ENCODE peak calls at places on chromosomes 2 and 18, in six cellular contexts. One of them, this sample, is unnamed.

GRCh38 chr2:102632380-102633175 is 13.2 kb downstream of the SLC9A2 start:
- DNase-seq in heart left ventricle: no peak
- DNase-seq in HCT116: no peak
- DNase-seq in ovary: no peak
- DNase-seq in IMR-90: no peak
- DNase-seq in tibial nerve: no peak
- DNase-seq in this sample: no peak

GRCh38 chr2:98454500-98455235 is 10.0 kb downstream of the INPP4A start:
- DNase-seq in heart left ventricle: no peak
- DNase-seq in HCT116: no peak
- DNase-seq in ovary: no peak
- DNase-seq in IMR-90: peak
- DNase-seq in tibial nerve: no peak
- DNase-seq in this sample: no peak

GRCh38 chr18:23872701-23873550 is 141.6 kb upstream of the TTC39C start:
- DNase-seq in heart left ventricle: no peak
- DNase-seq in HCT116: peak
- DNase-seq in ovary: no peak
- DNase-seq in IMR-90: no peak
- DNase-seq in tibial nerve: no peak
- DNase-seq in this sample: no peak

GRCh38 chr2:201404699-201405275 is 46.5 kb downstream of the TRAK2 start:
- DNase-seq in heart left ventricle: no peak
- DNase-seq in HCT116: no peak
- DNase-seq in ovary: no peak
- DNase-seq in IMR-90: no peak
- DNase-seq in tibial nerve: no peak
- DNase-seq in this sample: no peak

GRCh38 chr2:150531626-150532419 is 44.4 kb upstream of the RND3 start:
- DNase-seq in heart left ventricle: no peak
- DNase-seq in HCT116: no peak
- DNase-seq in ovary: no peak
- DNase-seq in IMR-90: peak
- DNase-seq in tibial nerve: no peak
- DNase-seq in this sample: no peak

GRCh38 chr2:97706708-97707345 is 6.5 kb upstream of the ZAP70 start:
- DNase-seq in heart left ventricle: no peak
- DNase-seq in HCT116: no peak
- DNase-seq in ovary: no peak
- DNase-seq in IMR-90: no peak
- DNase-seq in tibial nerve: no peak
- DNase-seq in this sample: no peak

GRCh38 chr2:70647873-70648481 is 94.4 kb upstream of the TGFA start:
- DNase-seq in heart left ventricle: peak
- DNase-seq in HCT116: peak
- DNase-seq in ovary: peak
- DNase-seq in IMR-90: peak
- DNase-seq in tibial nerve: peak
- DNase-seq in this sample: peak

GRCh38 chr2:98580656-98581284 is 27.5 kb downstream of the COA5 start:
- DNase-seq in heart left ventricle: no peak
- DNase-seq in HCT116: no peak
- DNase-seq in ovary: no peak
- DNase-seq in IMR-90: no peak
- DNase-seq in tibial nerve: no peak
- DNase-seq in this sample: no peak

GRCh38 chr2:172811027-172811426 is 75.4 kb downstream of the RAPGEF4 start:
- DNase-seq in heart left ventricle: no peak
- DNase-seq in HCT116: no peak
- DNase-seq in ovary: no peak
- DNase-seq in IMR-90: peak
- DNase-seq in tibial nerve: no peak
- DNase-seq in this sample: no peak

GRCh38 chr2:185608799-185609198 is 129.8 kb upstream of the FSIP2 start:
- DNase-seq in heart left ventricle: no peak
- DNase-seq in HCT116: peak
- DNase-seq in ovary: no peak
- DNase-seq in IMR-90: no peak
- DNase-seq in tibial nerve: no peak
- DNase-seq in this sample: no peak

GRCh38 chr2:62178741-62179271 is 17.1 kb upstream of the B3GNT2 start:
- DNase-seq in heart left ventricle: no peak
- DNase-seq in HCT116: no peak
- DNase-seq in ovary: no peak
- DNase-seq in IMR-90: peak
- DNase-seq in tibial nerve: peak
- DNase-seq in this sample: peak

GRCh38 chr2:108194409-108195132 is 45.2 kb upstream of the SULT1C3 start:
- DNase-seq in heart left ventricle: no peak
- DNase-seq in HCT116: no peak
- DNase-seq in ovary: no peak
- DNase-seq in IMR-90: no peak
- DNase-seq in tibial nerve: no peak
- DNase-seq in this sample: no peak

GRCh38 chr2:8451273-8451672 is 230.6 kb upstream of the ID2 start:
- DNase-seq in heart left ventricle: no peak
- DNase-seq in HCT116: no peak
- DNase-seq in ovary: no peak
- DNase-seq in IMR-90: no peak
- DNase-seq in tibial nerve: no peak
- DNase-seq in this sample: no peak

GRCh38 chr2:236107971-236108625 is 60.1 kb downstream of the GBX2 start:
- DNase-seq in heart left ventricle: no peak
- DNase-seq in HCT116: no peak
- DNase-seq in ovary: no peak
- DNase-seq in IMR-90: no peak
- DNase-seq in tibial nerve: no peak
- DNase-seq in this sample: no peak

GRCh38 chr2:127621981-127622431 is 23.9 kb upstream of the GPR17 start:
- DNase-seq in heart left ventricle: no peak
- DNase-seq in HCT116: no peak
- DNase-seq in ovary: no peak
- DNase-seq in IMR-90: no peak
- DNase-seq in tibial nerve: no peak
- DNase-seq in this sample: peak

GRCh38 chr2:132582360-132582759 is 87.6 kb downstream of the LYPD1 start:
- DNase-seq in heart left ventricle: no peak
- DNase-seq in HCT116: no peak
- DNase-seq in ovary: no peak
- DNase-seq in IMR-90: peak
- DNase-seq in tibial nerve: no peak
- DNase-seq in this sample: no peak

GRCh38 chr2:47082976-47083375 is 72.1 kb downstream of the STPG4 start:
- DNase-seq in heart left ventricle: no peak
- DNase-seq in HCT116: no peak
- DNase-seq in ovary: no peak
- DNase-seq in IMR-90: no peak
- DNase-seq in tibial nerve: no peak
- DNase-seq in this sample: no peak
- H3K27ac ChIP-seq in heart left ventricle: peak
- H3K27ac ChIP-seq in HCT116: no peak
- H3K27ac ChIP-seq in ovary: no peak
- H3K27ac ChIP-seq in IMR-90: no peak
- H3K27ac ChIP-seq in tibial nerve: no peak
- H3K27ac ChIP-seq in this sample: no peak

GRCh38 chr2:237485304-237485703 is 1.7 kb upstream of the MLPH start:
- DNase-seq in heart left ventricle: no peak
- DNase-seq in HCT116: no peak
- DNase-seq in ovary: no peak
- DNase-seq in IMR-90: no peak
- DNase-seq in tibial nerve: no peak
- DNase-seq in this sample: no peak

GRCh38 chr2:237486819-237487448 is at the start of gene MLPH:
- DNase-seq in heart left ventricle: no peak
- DNase-seq in HCT116: no peak
- DNase-seq in ovary: peak
- DNase-seq in IMR-90: peak
- DNase-seq in tibial nerve: no peak
- DNase-seq in this sample: peak

GRCh38 chr2:237487496-237487895 is 445 bp downstream of the MLPH start:
- DNase-seq in heart left ventricle: no peak
- DNase-seq in HCT116: no peak
- DNase-seq in ovary: no peak
- DNase-seq in IMR-90: no peak
- DNase-seq in tibial nerve: no peak
- DNase-seq in this sample: no peak

GRCh38 chr2:237486334-237486818 is 675 bp upstream of the MLPH start:
- DNase-seq in heart left ventricle: no peak
- DNase-seq in HCT116: no peak
- DNase-seq in ovary: no peak
- DNase-seq in IMR-90: no peak
- DNase-seq in tibial nerve: no peak
- DNase-seq in this sample: no peak

DNA sequence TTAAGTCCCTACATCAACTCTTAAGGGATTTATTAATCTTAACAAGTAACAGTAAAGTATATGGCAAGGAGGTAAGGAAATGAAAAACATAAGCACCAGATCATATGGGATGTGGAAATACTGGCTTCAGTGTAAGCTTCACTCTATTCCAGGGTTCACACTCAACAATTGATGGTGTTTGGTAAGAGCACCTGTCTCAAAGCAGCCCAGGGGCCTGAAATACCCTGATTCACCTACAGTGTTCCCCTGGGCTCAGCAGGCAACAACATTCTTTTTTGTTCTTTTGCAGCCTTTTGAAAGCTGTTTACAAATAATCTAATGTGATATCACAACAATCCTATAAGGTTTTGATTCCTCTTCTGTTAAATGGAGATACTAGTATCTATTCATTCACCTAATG is 1.2 kb upstream of the MLPH start:
- DNase-seq in heart left ventricle: no peak
- DNase-seq in HCT116: no peak
- DNase-seq in ovary: no peak
- DNase-seq in IMR-90: no peak
- DNase-seq in tibial nerve: no peak
- DNase-seq in this sample: no peak
- H3K4me3 ChIP-seq in heart left ventricle: no peak
- H3K4me3 ChIP-seq in HCT116: no peak
- H3K4me3 ChIP-seq in ovary: no peak
- H3K4me3 ChIP-seq in IMR-90: peak
- H3K4me3 ChIP-seq in tibial nerve: peak
- H3K4me3 ChIP-seq in this sample: no peak

GRCh38 chr2:230657906-230658305 is 54.7 kb upstream of the CAB39 start:
- DNase-seq in heart left ventricle: no peak
- DNase-seq in HCT116: no peak
- DNase-seq in ovary: no peak
- DNase-seq in IMR-90: no peak
- DNase-seq in tibial nerve: no peak
- DNase-seq in this sample: no peak

GRCh38 chr2:230660294-230661060 is 52.2 kb upstream of the CAB39 start:
- DNase-seq in heart left ventricle: peak
- DNase-seq in HCT116: no peak
- DNase-seq in ovary: no peak
- DNase-seq in IMR-90: no peak
- DNase-seq in tibial nerve: peak
- DNase-seq in this sample: peak

GRCh38 chr2:230657462-230657861 is 55.2 kb upstream of the CAB39 start:
- DNase-seq in heart left ventricle: no peak
- DNase-seq in HCT116: no peak
- DNase-seq in ovary: no peak
- DNase-seq in IMR-90: no peak
- DNase-seq in tibial nerve: no peak
- DNase-seq in this sample: no peak

GRCh38 chr2:230658877-230659652 is 53.6 kb upstream of the CAB39 start:
- DNase-seq in heart left ventricle: no peak
- DNase-seq in HCT116: no peak
- DNase-seq in ovary: no peak
- DNase-seq in IMR-90: no peak
- DNase-seq in tibial nerve: no peak
- DNase-seq in this sample: no peak

GRCh38 chr2:230658577-230658876 is 54.1 kb upstream of the CAB39 start:
- DNase-seq in heart left ventricle: no peak
- DNase-seq in HCT116: no peak
- DNase-seq in ovary: no peak
- DNase-seq in IMR-90: no peak
- DNase-seq in tibial nerve: no peak
- DNase-seq in this sample: no peak
- TF ChIP-seq POLR2A in heart left ventricle: no peak
- TF ChIP-seq POLR2A in HCT116: no peak
- TF ChIP-seq POLR2A in ovary: no peak
- TF ChIP-seq POLR2A in IMR-90: no peak
- TF ChIP-seq POLR2A in tibial nerve: no peak
- TF ChIP-seq POLR2A in this sample: no peak

GRCh38 chr2:37795456-37795855 is 124.0 kb upstream of the CDC42EP3 start:
- DNase-seq in heart left ventricle: no peak
- DNase-seq in HCT116: no peak
- DNase-seq in ovary: no peak
- DNase-seq in IMR-90: no peak
- DNase-seq in tibial nerve: no peak
- DNase-seq in this sample: no peak
- H3K27ac ChIP-seq in heart left ventricle: peak
- H3K27ac ChIP-seq in HCT116: no peak
- H3K27ac ChIP-seq in ovary: no peak
- H3K27ac ChIP-seq in IMR-90: peak
- H3K27ac ChIP-seq in tibial nerve: no peak
- H3K27ac ChIP-seq in this sample: peak

DNA sequence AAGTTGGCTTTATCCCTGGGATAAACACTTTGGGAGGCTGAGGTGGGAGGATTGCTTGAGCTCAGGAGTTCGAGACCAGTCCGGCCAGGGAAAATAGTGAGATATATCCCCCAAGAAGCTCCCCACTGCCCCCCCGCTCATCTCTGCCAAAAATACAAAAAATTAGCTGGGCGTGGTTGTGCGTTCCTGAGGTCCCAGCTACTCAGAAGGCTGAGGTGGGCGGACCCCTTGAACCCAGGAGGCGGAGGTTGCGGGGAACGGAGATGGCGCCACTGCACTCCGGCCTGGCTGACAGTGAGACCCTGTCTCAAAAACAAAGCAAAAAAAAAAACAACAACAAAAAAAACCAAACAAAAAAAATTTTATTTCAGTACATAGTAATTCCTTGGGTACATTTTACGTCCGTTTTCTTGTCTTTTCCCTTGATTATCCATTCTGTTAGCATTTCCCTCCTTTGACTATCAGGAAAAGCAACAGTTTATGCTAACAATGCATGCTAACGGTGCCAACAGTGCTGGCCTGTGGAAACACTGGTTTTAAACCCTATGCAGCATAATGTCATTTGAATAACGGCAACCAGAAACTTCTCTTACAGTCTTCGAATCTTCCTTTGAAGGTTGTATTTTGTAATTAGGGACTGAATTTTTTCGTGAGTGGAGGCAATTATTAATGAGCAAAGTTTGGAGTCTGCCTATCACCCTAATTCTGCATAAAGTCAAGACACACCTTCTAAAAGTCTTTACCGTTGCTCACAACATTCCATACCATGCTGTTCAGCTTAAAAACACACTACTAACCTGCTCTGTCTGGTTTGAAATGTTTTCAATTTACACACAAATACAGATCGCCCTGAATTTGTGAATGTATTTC is 753 bp upstream of the MIB1 start:
- DNase-seq in heart left ventricle: peak
- DNase-seq in HCT116: no peak
- DNase-seq in ovary: peak
- DNase-seq in IMR-90: no peak
- DNase-seq in tibial nerve: no peak
- DNase-seq in this sample: peak
- H3K4me3 ChIP-seq in heart left ventricle: peak
- H3K4me3 ChIP-seq in HCT116: peak
- H3K4me3 ChIP-seq in ovary: peak
- H3K4me3 ChIP-seq in IMR-90: peak
- H3K4me3 ChIP-seq in tibial nerve: peak
- H3K4me3 ChIP-seq in this sample: peak

This sample was measured in uterus.